ENCODE peak calls at places on chromosome 10, in five cellular contexts. X is non-pigmented ciliary epithelial cell; E is stimulated activated CD4-positive, alpha-beta T cell treated with anti-CD3 and anti-CD28 coated beads, Interleukin-1b, Interleukin-23, amount 100 ng/mL, for 24 hours; R is NCI-H526 treated with DMSO at 0.1 percent for 48 hours; Z is Calu3. U is an unnamed sample.

GRCh38 chr10:69837261-69837660 is 35.6 kb downstream of the COL13A1 start:
- DNase-seq in E (no peak), Z (no peak), X (no peak), R (no peak), U (no peak)

GRCh38 chr10:23826399-23826798 is 382.5 kb upstream of the KIAA1217 start:
- DNase-seq in Z (peak; percentile 45), X (no peak), R (no peak), E (no peak), U (no peak)

GRCh38 chr10:124306922-124307371 is 111.8 kb downstream of the OAT start:
- DNase-seq in E (no peak), R (no peak), X (no peak), Z (no peak), U (no peak)

GRCh38 chr10:119620771-119621384 is 24.1 kb upstream of the TIAL1 start:
- DNase-seq in R (no peak), Z (no peak), E (no peak), X (no peak), U (no peak)

GRCh38 chr10:114404171-114405010 is at the start of gene AFAP1L2:
- DNase-seq in E (no peak), R (no peak), X (no peak), Z (no peak), U (no peak)

GRCh38 chr10:17003151-17003550 is 126.5 kb downstream of the CUBN start:
- DNase-seq in R (no peak), Z (no peak), E (no peak), X (peak; percentile 97), U (no peak)

GRCh38 chr10:52252322-52252721 is 61.8 kb upstream of the DKK1 start:
- DNase-seq in E (no peak), X (no peak), Z (no peak), R (no peak), U (no peak)

GRCh38 chr10:12041766-12042408 is 722 bp downstream of the UPF2 start:
- DNase-seq in X (no peak), E (no peak), R (no peak), Z (peak; percentile 7), U (no peak)

GRCh38 chr10:28295346-28295745 is 7.5 kb downstream of the MPP7 start:
- DNase-seq in X (no peak), R (no peak), E (no peak), Z (no peak), U (no peak)

U was measured in breast epithelium.